ENCODE peak calls at places on chromosomes 2 and 18, in ten cellular contexts. One of them, this sample, is unnamed.

GRCh38 chr2:145875011-145875410 is 1355.1 kb upstream of the ZEB2 start:
- DNase-seq in EL: no peak
- DNase-seq in endodermal cell: no peak
- DNase-seq in adipocyte: no peak
- DNase-seq in endothelial cell: no peak
- DNase-seq in K562: no peak
- DNase-seq in stimulated activated CD4-positive, alpha-beta T cell treated with anti-CD3 and anti-CD28 coated beads, Interleukin-1b, Interleukin-23, amount 100 ng/mL, for 24 hours: no peak
- DNase-seq in Ammon's horn: no peak
- DNase-seq in head of caudate nucleus: no peak
- DNase-seq in GM03348: no peak
- DNase-seq in this sample: peak; percentile 1

GRCh38 chr2:108490506-108491122 is 41.6 kb downstream of the GCC2 start:
- DNase-seq in stimulated activated CD4-positive, alpha-beta T cell treated with anti-CD3 and anti-CD28 coated beads, Interleukin-1b, Interleukin-23, amount 100 ng/mL, for 24 hours: no peak
- DNase-seq in EL: no peak
- DNase-seq in Ammon's horn: no peak
- DNase-seq in adipocyte: no peak
- DNase-seq in GM03348: no peak
- DNase-seq in K562: no peak
- DNase-seq in endothelial cell: no peak
- DNase-seq in head of caudate nucleus: no peak
- DNase-seq in endodermal cell: no peak
- DNase-seq in this sample: no peak

GRCh38 chr2:227388537-227389011 is 825 bp upstream of the SCYGR1 start:
- DNase-seq in stimulated activated CD4-positive, alpha-beta T cell treated with anti-CD3 and anti-CD28 coated beads, Interleukin-1b, Interleukin-23, amount 100 ng/mL, for 24 hours: no peak
- DNase-seq in endodermal cell: no peak
- DNase-seq in endothelial cell: no peak
- DNase-seq in K562: no peak
- DNase-seq in GM03348: peak; percentile 74
- DNase-seq in adipocyte: peak; percentile 81
- DNase-seq in head of caudate nucleus: no peak
- DNase-seq in EL: peak; percentile 92
- DNase-seq in Ammon's horn: no peak
- DNase-seq in this sample: no peak

GRCh38 chr18:63155169-63155852 is 164.3 kb downstream of the BCL2 start:
- DNase-seq in EL: no peak
- DNase-seq in endothelial cell: peak; percentile 82
- DNase-seq in head of caudate nucleus: peak; percentile 58
- DNase-seq in adipocyte: no peak
- DNase-seq in K562: peak; percentile 63
- DNase-seq in stimulated activated CD4-positive, alpha-beta T cell treated with anti-CD3 and anti-CD28 coated beads, Interleukin-1b, Interleukin-23, amount 100 ng/mL, for 24 hours: peak; percentile 62
- DNase-seq in Ammon's horn: peak; percentile 67
- DNase-seq in GM03348: no peak
- DNase-seq in endodermal cell: peak; percentile 98
- DNase-seq in this sample: peak; percentile 59

GRCh38 chr2:100285011-100285410 is 37.3 kb downstream of the LONRF2 start:
- DNase-seq in GM03348: no peak
- DNase-seq in K562: peak; percentile 68
- DNase-seq in endothelial cell: no peak
- DNase-seq in EL: no peak
- DNase-seq in head of caudate nucleus: no peak
- DNase-seq in adipocyte: no peak
- DNase-seq in stimulated activated CD4-positive, alpha-beta T cell treated with anti-CD3 and anti-CD28 coated beads, Interleukin-1b, Interleukin-23, amount 100 ng/mL, for 24 hours: no peak
- DNase-seq in Ammon's horn: no peak
- DNase-seq in endodermal cell: no peak
- DNase-seq in this sample: no peak

GRCh38 chr18:43935051-43935412 is 657.7 kb upstream of the SYT4 start:
- DNase-seq in stimulated activated CD4-positive, alpha-beta T cell treated with anti-CD3 and anti-CD28 coated beads, Interleukin-1b, Interleukin-23, amount 100 ng/mL, for 24 hours: no peak
- DNase-seq in Ammon's horn: no peak
- DNase-seq in endodermal cell: no peak
- DNase-seq in endothelial cell: no peak
- DNase-seq in GM03348: peak; percentile 7
- DNase-seq in K562: no peak
- DNase-seq in head of caudate nucleus: no peak
- DNase-seq in adipocyte: peak; percentile 85
- DNase-seq in EL: no peak
- DNase-seq in this sample: no peak

GRCh38 chr2:65220432-65221131 is 7.0 kb upstream of the ACTR2 start:
- DNase-seq in endothelial cell: no peak
- DNase-seq in GM03348: peak; percentile 57
- DNase-seq in stimulated activated CD4-positive, alpha-beta T cell treated with anti-CD3 and anti-CD28 coated beads, Interleukin-1b, Interleukin-23, amount 100 ng/mL, for 24 hours: no peak
- DNase-seq in EL: peak; percentile 23
- DNase-seq in head of caudate nucleus: no peak
- DNase-seq in endodermal cell: no peak
- DNase-seq in adipocyte: peak; percentile 61
- DNase-seq in K562: no peak
- DNase-seq in Ammon's horn: no peak
- DNase-seq in this sample: no peak

GRCh38 chr2:235463893-235464292 is 29.9 kb upstream of the AGAP1 start:
- DNase-seq in GM03348: no peak
- DNase-seq in endothelial cell: no peak
- DNase-seq in endodermal cell: no peak
- DNase-seq in EL: no peak
- DNase-seq in head of caudate nucleus: no peak
- DNase-seq in adipocyte: no peak
- DNase-seq in K562: peak; percentile 68
- DNase-seq in Ammon's horn: peak; percentile 43
- DNase-seq in stimulated activated CD4-positive, alpha-beta T cell treated with anti-CD3 and anti-CD28 coated beads, Interleukin-1b, Interleukin-23, amount 100 ng/mL, for 24 hours: no peak
- DNase-seq in this sample: peak; percentile 44

GRCh38 chr2:188576657-188577056 is 285.0 kb downstream of the GULP1 start:
- DNase-seq in Ammon's horn: no peak
- DNase-seq in head of caudate nucleus: no peak
- DNase-seq in GM03348: peak; percentile 25
- DNase-seq in endothelial cell: no peak
- DNase-seq in stimulated activated CD4-positive, alpha-beta T cell treated with anti-CD3 and anti-CD28 coated beads, Interleukin-1b, Interleukin-23, amount 100 ng/mL, for 24 hours: no peak
- DNase-seq in K562: no peak
- DNase-seq in EL: no peak
- DNase-seq in adipocyte: peak; percentile 85
- DNase-seq in endodermal cell: no peak
- DNase-seq in this sample: no peak